ENCODE peak calls at places on chromosomes 1 and 21, in five cellular contexts. B, F, P, A and L are unnamed samples.

GRCh38 chr1:109823543-109824348 is 60.0 kb upstream of the EPS8L3 start:
- DNase-seq in B (no peak), P (peak), A (peak), F (no peak), L (no peak)

GRCh38 chr1:43978551-43979260 is at the start of gene B4GALT2:
- DNase-seq in F (no peak), A (peak), B (peak), P (peak), L (no peak)

GRCh38 chr1:194043984-194044755 is 857.8 kb upstream of the B3GALT2 start:
- DNase-seq in B (no peak), P (no peak), A (peak), F (no peak), L (peak)

GRCh38 chr1:173122344-173122880 is 71.7 kb upstream of the TNFSF18 start:
- DNase-seq in P (no peak), F (no peak), A (peak), B (no peak), L (no peak)

GRCh38 chr1:156726549-156727226 is 1.6 kb upstream of the METTL25B start:
- DNase-seq in P (no peak), B (peak), F (no peak), A (peak), L (no peak)

GRCh38 chr1:212230329-212230728 is 54.9 kb upstream of the PPP2R5A start:
- DNase-seq in F (no peak), P (no peak), A (no peak), B (no peak), L (no peak)

GRCh38 chr1:206782448-206782847 is 10.2 kb upstream of the IL10 start:
- DNase-seq in P (no peak), F (no peak), B (no peak), A (no peak), L (no peak)

GRCh38 chr1:231971397-231972233 is 345.0 kb downstream of the DISC1 start:
- DNase-seq in B (peak), A (peak), F (no peak), P (no peak), L (peak)

GRCh38 chr1:162690672-162691434 is 58.6 kb downstream of the DDR2 start:
- DNase-seq in F (no peak), B (peak), P (peak), A (peak), L (peak)

GRCh38 chr21:29367335-29367734 is 68.6 kb downstream of the BACH1 start:
- DNase-seq in P (no peak), F (no peak), B (no peak), A (no peak), L (no peak)

GRCh38 chr1:237120683-237121082 is 78.7 kb downstream of the RYR2 start:
- DNase-seq in B (no peak), A (no peak), P (no peak), F (no peak), L (no peak)

GRCh38 chr1:167791281-167792209 is 69.8 kb downstream of the MPZL1 start:
- DNase-seq in F (no peak), B (no peak), A (peak), P (peak), L (no peak)

GRCh38 chr1:53669511-53670191 is 69.3 kb downstream of the GLIS1 start:
- DNase-seq in B (no peak), P (no peak), F (no peak), A (no peak), L (no peak)

GRCh38 chr1:14596591-14596990 is 1.9 kb upstream of the KAZN start:
- DNase-seq in F (no peak), P (no peak), B (no peak), A (no peak), L (no peak)

GRCh38 chr1:14598498-14599172 is at the start of gene KAZN:
- DNase-seq in A (peak), F (no peak), B (no peak), P (peak), L (no peak)

GRCh38 chr1:14598007-14598497 is 433 bp upstream of the KAZN start:
- DNase-seq in A (no peak), P (no peak), B (no peak), F (no peak), L (no peak)

GRCh38 chr1:14599173-14599754 is 779 bp downstream of the KAZN start:
- DNase-seq in B (no peak), A (peak), P (no peak), F (no peak), L (no peak)

GRCh38 chr1:14597343-14598006 is 1.0 kb upstream of the KAZN start:
- DNase-seq in F (no peak), A (peak), P (no peak), B (no peak), L (no peak)
- TF ChIP-seq CTCF in F (no peak), A (no peak), P (no peak), B (no peak), L (no peak)

DNA sequence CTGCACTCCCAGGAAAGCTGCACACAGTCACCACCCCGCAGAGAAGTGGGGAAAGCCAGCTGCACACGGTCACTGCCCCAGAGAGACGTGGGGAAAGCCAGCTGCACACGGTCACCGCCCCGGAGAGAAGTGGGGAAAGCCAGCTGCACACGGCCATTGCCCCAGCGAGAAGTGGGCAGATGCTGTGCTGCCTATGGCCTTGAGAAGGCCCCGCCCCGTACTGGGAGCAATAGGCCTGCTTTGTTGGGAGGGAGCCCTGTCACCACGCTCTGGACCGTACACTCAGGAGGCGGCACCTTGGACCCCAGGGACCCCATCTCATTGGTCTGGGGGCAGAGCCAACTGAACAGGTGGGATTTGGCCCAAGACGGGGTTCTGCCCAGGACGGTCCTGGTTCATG is 4.3 kb upstream of the GPR153 start:
- DNase-seq in F (no peak), A (no peak), B (no peak), P (no peak), L (no peak)
- TF ChIP-seq CTCF in F (no peak), A (no peak), B (no peak), P (no peak), L (no peak)

GRCh38 chr1:31706384-31707058 is 2.7 kb upstream of the COL16A1 start:
- DNase-seq in A (no peak), P (no peak), F (no peak), B (no peak), L (no peak)
- TF ChIP-seq CTCF in A (no peak), P (no peak), F (no peak), B (no peak), L (no peak)

GRCh38 chr1:30919025-30919881 is 10.7 kb upstream of the SDC3 start:
- DNase-seq in B (no peak), A (peak), P (no peak), F (no peak), L (no peak)

GRCh38 chr1:30920827-30921226 is 12.3 kb upstream of the SDC3 start:
- DNase-seq in F (no peak), B (no peak), P (no peak), A (no peak), L (peak)

GRCh38 chr1:30928171-30928570 is 19.6 kb upstream of the SDC3 start:
- DNase-seq in P (no peak), A (no peak), B (no peak), F (no peak), L (no peak)

GRCh38 chr1:30927448-30927847 is 18.9 kb upstream of the SDC3 start:
- DNase-seq in A (no peak), B (no peak), P (no peak), F (no peak), L (no peak)

DNA sequence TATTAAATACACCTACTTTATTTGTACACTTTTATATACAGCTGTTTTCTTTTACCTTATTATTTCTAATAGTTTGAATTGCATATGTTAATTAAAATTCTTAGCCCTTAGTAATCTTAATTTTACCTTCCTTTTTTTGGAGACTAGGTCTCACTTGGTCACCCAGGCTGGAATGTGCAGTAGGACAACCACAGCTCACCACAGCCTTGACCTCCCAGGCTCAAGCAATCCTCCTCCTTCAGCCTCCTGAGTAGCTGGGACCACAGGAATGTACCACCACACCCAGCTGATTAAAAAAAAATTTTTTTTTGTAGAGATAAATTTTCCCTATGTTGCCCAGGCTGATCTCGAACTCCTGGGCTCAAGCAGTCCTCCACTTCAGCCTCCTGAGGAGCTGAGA is 15.0 kb upstream of the SDC3 start:
- DNase-seq in P (no peak), F (no peak), A (no peak), B (no peak), L (no peak)
- TF ChIP-seq CTCF in P (no peak), F (no peak), A (no peak), B (no peak), L (no peak)

GRCh38 chr1:11571906-11572616 is 82.2 kb downstream of the FBXO2 start:
- DNase-seq in A (no peak), B (no peak), F (no peak), P (no peak), L (no peak)
- TF ChIP-seq CTCF in A (peak), B (no peak), F (no peak), P (no peak), L (peak)

DNA sequence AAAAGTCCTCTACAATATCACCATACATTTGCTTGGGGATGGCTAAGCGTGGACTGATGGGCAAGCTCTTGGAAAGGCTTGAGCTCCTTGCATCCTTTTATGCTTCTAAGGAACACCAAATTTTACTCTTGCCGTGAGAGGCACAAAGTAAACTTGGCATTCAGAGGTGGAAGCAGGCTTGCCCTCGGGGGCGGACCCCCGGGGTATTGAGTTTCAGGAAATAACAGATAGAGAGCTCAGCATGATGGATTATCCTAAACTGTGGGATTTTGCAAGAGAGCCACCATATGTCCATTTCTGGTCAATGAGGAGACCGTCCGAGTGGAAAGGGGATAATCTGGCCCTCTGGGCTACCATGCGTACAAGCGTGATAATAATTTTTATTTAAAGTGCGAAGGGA is 14.0 kb downstream of the IFI16 start:
- DNase-seq in A (no peak), P (no peak), F (no peak), B (no peak), L (no peak)
- TF ChIP-seq CTCF in A (no peak), P (no peak), F (no peak), B (no peak), L (no peak)

DNA sequence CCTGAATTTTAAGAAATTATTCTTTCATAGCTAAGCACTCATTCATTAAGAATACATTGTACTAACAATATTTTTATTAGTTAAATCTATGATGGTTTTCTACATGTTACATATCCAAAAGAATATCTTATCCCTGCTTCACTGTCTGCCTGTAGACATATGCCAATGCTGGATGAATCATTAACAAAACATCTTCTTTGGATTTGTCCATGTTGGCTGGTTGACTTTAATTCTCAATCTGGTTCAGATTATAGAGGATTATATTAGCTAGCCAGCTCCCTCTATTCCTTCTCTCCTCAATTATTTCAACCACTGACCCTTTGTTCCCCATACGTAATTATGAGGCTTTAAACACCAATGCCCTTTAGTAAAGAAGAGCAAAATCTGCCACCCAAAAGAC is 138.9 kb upstream of the DMRTA2 start:
- DNase-seq in B (no peak), F (no peak), A (no peak), P (no peak), L (no peak)
- TF ChIP-seq CTCF in B (no peak), F (no peak), A (no peak), P (no peak), L (no peak)